ENCODE peak calls at places on chromosomes 3 and 15, in ten cellular contexts. T is GOT3; D is activated B cell treated with CpG ODN at 0.5 μM for 24 hours; C is tibial artery; I is fibroblast of lung; R is renal cortical epithelial cell; B is GF-D8; P is MM.1S; X is activated naive CD8-positive, alpha-beta T cell treated with anti-CD3 and anti-CD28 coated beads for 36 hours; L is astrocyte of the spinal cord. E is an unnamed sample.

GRCh38 chr3:99637041-99637380 is 1.4 kb upstream of the COL8A1 start:
- DNase-seq in T (no peak), D (no peak), C (no peak), I (peak), R (peak), B (no peak), P (no peak), X (no peak), L (no peak), E (no peak)

GRCh38 chr15:50065264-50065663 is 53.8 kb downstream of the ATP8B4 start:
- DNase-seq in T (no peak), D (no peak), C (no peak), I (no peak), R (no peak), B (peak), P (no peak), X (no peak), L (no peak), E (no peak)

GRCh38 chr3:151751161-151751560 is 17.4 kb downstream of the AADACL2 start:
- DNase-seq in T (no peak), D (no peak), C (no peak), I (peak), R (peak), B (no peak), P (no peak), X (no peak), L (no peak), E (no peak)

GRCh38 chr15:74133071-74133702 is 2.8 kb downstream of the ISLR2 start:
- DNase-seq in T (no peak), D (no peak), C (no peak), I (no peak), R (no peak), B (no peak), P (no peak), X (peak), L (no peak), E (no peak)

GRCh38 chr3:197085137-197085536 is 55.5 kb upstream of the MELTF start:
- DNase-seq in T (no peak), D (no peak), C (no peak), I (no peak), R (no peak), B (no peak), P (no peak), X (no peak), L (no peak), E (no peak)

GRCh38 chr3:95399580-95399979 is 1336.7 kb downstream of the NSUN3 start:
- DNase-seq in T (no peak), D (no peak), C (no peak), I (no peak), R (peak), B (no peak), P (no peak), X (no peak), L (no peak), E (no peak)

GRCh38 chr3:197197334-197197733 is 101.1 kb downstream of the DLG1 start:
- DNase-seq in T (no peak), D (no peak), C (no peak), I (no peak), R (no peak), B (no peak), P (no peak), X (no peak), L (no peak), E (no peak)

GRCh38 chr3:139261754-139262632 is 81.8 kb upstream of the MRPS22 start:
- DNase-seq in T (no peak), D (no peak), C (no peak), I (no peak), R (no peak), B (no peak), P (no peak), X (no peak), L (no peak), E (no peak)

GRCh38 chr3:31848163-31848848 is 132.8 kb downstream of the OSBPL10 start:
- DNase-seq in T (no peak), D (no peak), C (no peak), I (no peak), R (peak), B (no peak), P (no peak), X (no peak), L (no peak), E (no peak)

GRCh38 chr15:29043731-29044485 is 158.1 kb downstream of the APBA2 start:
- DNase-seq in T (no peak), D (no peak), C (no peak), I (peak), R (no peak), B (no peak), P (no peak), X (no peak), L (peak), E (no peak)

GRCh38 chr3:6088433-6088832 is 772.5 kb upstream of the GRM7 start:
- DNase-seq in T (no peak), D (no peak), C (no peak), I (no peak), R (no peak), B (no peak), P (no peak), X (no peak), L (no peak), E (no peak)

GRCh38 chr3:72329354-72329753 is 518.9 kb downstream of the SHQ1 start:
- DNase-seq in T (no peak), D (no peak), C (peak), I (peak), R (peak), B (no peak), P (no peak), X (no peak), L (no peak), E (peak)

GRCh38 chr3:10437995-10438901 is 67.1 kb downstream of the ATP2B2 start:
- DNase-seq in T (no peak), D (no peak), C (no peak), I (peak), R (no peak), B (no peak), P (no peak), X (no peak), L (peak), E (no peak)

GRCh38 chr15:83999396-84000120 is 236.0 kb upstream of the GOLGA6L4 start:
- DNase-seq in T (no peak), D (no peak), C (no peak), I (no peak), R (peak), B (no peak), P (no peak), X (no peak), L (no peak), E (no peak)

GRCh38 chr15:88568589-88568988 is 22.1 kb upstream of the DET1 start:
- DNase-seq in T (no peak), D (no peak), C (no peak), I (no peak), R (no peak), B (no peak), P (no peak), X (no peak), L (no peak), E (no peak)

GRCh38 chr3:63862804-63863149 is 828 bp downstream of the THOC7 start:
- DNase-seq in T (no peak), D (no peak), C (no peak), I (no peak), R (no peak), B (no peak), P (no peak), X (no peak), L (no peak), E (no peak)

GRCh38 chr3:121883507-121883906 is 10.7 kb upstream of the SLC15A2 start:
- DNase-seq in T (no peak), D (no peak), C (no peak), I (peak), R (peak), B (no peak), P (no peak), X (no peak), L (peak), E (no peak)

GRCh38 chr3:169847896-169848295 is 21.8 kb downstream of the LRRC31 start:
- DNase-seq in T (no peak), D (no peak), C (no peak), I (no peak), R (no peak), B (no peak), P (no peak), X (no peak), L (no peak), E (no peak)

GRCh38 chr15:83694030-83694429 is 40.1 kb downstream of the ADAMTSL3 start:
- DNase-seq in T (no peak), D (no peak), C (no peak), I (peak), R (peak), B (no peak), P (no peak), X (no peak), L (peak), E (no peak)

GRCh38 chr3:148379763-148380162 is 317.9 kb upstream of the AGTR1 start:
- DNase-seq in T (no peak), D (no peak), C (no peak), I (peak), R (peak), B (no peak), P (peak), X (no peak), L (peak), E (no peak)

GRCh38 chr15:85595804-85596536 is 198.8 kb downstream of the KLHL25 start:
- DNase-seq in T (no peak), D (no peak), C (no peak), I (no peak), R (no peak), B (no peak), P (no peak), X (no peak), L (no peak), E (no peak)

E was measured in dorsolateral prefrontal cortex.